ENCODE peak calls at places on chromosomes 3 and 15, in eight cellular contexts. C is activated CD4-positive, alpha-beta T cell treated with anti-CD3 and anti-CD28 coated beads, Interleukin-2, amount 50 U/mL, for 4 hours; I is fibroblast of lung; V is KBM-7; Z is T-helper 1 cell; W is activated B cell treated with CpG ODN at 0.5 μM for 24 hours; R is NCI-H1694 treated with DMSO at 0.1 percent for 48 hours; H is naive B cell. B is an unnamed sample.

GRCh38 chr15:78097667-78098066 is 5.3 kb downstream of the SH2D7 start:
- DNase-seq in C (no peak), I (no peak), V (no peak), Z (no peak), W (no peak), R (no peak), H (no peak), B (no peak)

GRCh38 chr3:24316887-24317383 is 177.7 kb downstream of the THRB start:
- DNase-seq in C (no peak), I (peak), V (no peak), Z (no peak), W (no peak), R (no peak), H (no peak), B (no peak)

GRCh38 chr15:41944313-41944940 is 27.9 kb downstream of the EHD4 start:
- DNase-seq in C (no peak), I (peak), V (no peak), Z (no peak), W (no peak), R (no peak), H (no peak), B (no peak)

GRCh38 chr3:132787616-132788015 is 65.4 kb upstream of the NPHP3 start:
- DNase-seq in C (no peak), I (peak), V (no peak), Z (no peak), W (no peak), R (no peak), H (no peak), B (no peak)

GRCh38 chr3:133460809-133461208 is 61.0 kb downstream of the BFSP2 start:
- DNase-seq in C (no peak), I (no peak), V (no peak), Z (no peak), W (no peak), R (no peak), H (no peak), B (no peak)

GRCh38 chr15:63503739-63504246 is 600 bp upstream of the USP3 start:
- DNase-seq in C (peak), I (peak), V (peak), Z (peak), W (no peak), R (no peak), H (peak), B (peak)

GRCh38 chr3:37174532-37175126 is at the start of gene LRRFIP2:
- DNase-seq in C (no peak), I (peak), V (peak), Z (no peak), W (no peak), R (no peak), H (no peak), B (peak)

GRCh38 chr3:50971487-50971924 is 296.8 kb downstream of the DOCK3 start:
- DNase-seq in C (peak), I (peak), V (peak), Z (no peak), W (no peak), R (peak), H (peak), B (peak)

GRCh38 chr15:59300618-59301139 is 72.0 kb downstream of the MYO1E start:
- DNase-seq in C (peak), I (peak), V (no peak), Z (no peak), W (no peak), R (no peak), H (no peak), B (no peak)

GRCh38 chr3:145133281-145133680 is 1027.7 kb downstream of the PLOD2 start:
- DNase-seq in C (no peak), I (no peak), V (no peak), Z (no peak), W (no peak), R (no peak), H (no peak), B (no peak)

GRCh38 chr3:52483081-52483480 is 12.1 kb upstream of the STAB1 start:
- DNase-seq in C (no peak), I (no peak), V (no peak), Z (no peak), W (no peak), R (no peak), H (no peak), B (no peak)

GRCh38 chr3:8886556-8886955 is 76.7 kb downstream of the RAD18 start:
- DNase-seq in C (no peak), I (peak), V (no peak), Z (no peak), W (no peak), R (no peak), H (no peak), B (no peak)

GRCh38 chr3:106333911-106334618 is 465.3 kb upstream of the CBLB start:
- DNase-seq in C (peak), I (peak), V (no peak), Z (no peak), W (no peak), R (no peak), H (no peak), B (no peak)

GRCh38 chr3:59749291-59749690 is 699.5 kb upstream of the CFAP20DC start:
- DNase-seq in C (no peak), I (peak), V (no peak), Z (no peak), W (no peak), R (no peak), H (no peak), B (peak)

GRCh38 chr3:18338827-18339226 is 86.3 kb downstream of the SATB1 start:
- DNase-seq in C (no peak), I (no peak), V (no peak), Z (no peak), W (no peak), R (no peak), H (no peak), B (no peak)

GRCh38 chr3:197541756-197542539 is 13.8 kb downstream of the BDH1 start:
- DNase-seq in C (no peak), I (peak), V (no peak), Z (no peak), W (no peak), R (peak), H (no peak), B (no peak)

GRCh38 chr15:43998607-43999006 is 171.8 kb downstream of the WDR76 start:
- DNase-seq in C (no peak), I (peak), V (no peak), Z (no peak), W (no peak), R (no peak), H (no peak), B (no peak)

GRCh38 chr15:73688455-73688854 is 4.3 kb downstream of the CD276 start:
- DNase-seq in C (no peak), I (no peak), V (no peak), Z (no peak), W (no peak), R (no peak), H (no peak), B (no peak)